ENCODE peak calls at places on chromosomes 7 and 10, in ten cellular contexts. One of them, this sample, is unnamed.

GRCh38 chr10:47253651-47254375 is 46.2 kb upstream of the GDF10 start:
- DNase-seq in G401: no peak
- DNase-seq in choroid plexus epithelial cell: peak
- DNase-seq in HCT116: no peak
- DNase-seq in activated naive CD4-positive, alpha-beta T cell treated with Interleukin-2 at 50 U/mL for 16 hours: no peak
- DNase-seq in mucosa of gallbladder: no peak
- DNase-seq in T-helper 9 cell: no peak
- DNase-seq in stimulated activated CD8-positive, alpha-beta memory T cell treated with anti-CD3 and anti-CD28 coated beads, Interleukin-2, amount 100 ng/mL, for 48 hours: no peak
- DNase-seq in OCI-LY7: no peak
- DNase-seq in MM.1S: no peak
- DNase-seq in this sample: no peak

GRCh38 chr10:61901829-61902447 is 439 bp downstream of the ARID5B start:
- DNase-seq in OCI-LY7: peak
- DNase-seq in stimulated activated CD8-positive, alpha-beta memory T cell treated with anti-CD3 and anti-CD28 coated beads, Interleukin-2, amount 100 ng/mL, for 48 hours: no peak
- DNase-seq in choroid plexus epithelial cell: peak
- DNase-seq in HCT116: no peak
- DNase-seq in mucosa of gallbladder: peak
- DNase-seq in MM.1S: peak
- DNase-seq in activated naive CD4-positive, alpha-beta T cell treated with Interleukin-2 at 50 U/mL for 16 hours: peak
- DNase-seq in G401: no peak
- DNase-seq in T-helper 9 cell: no peak
- DNase-seq in this sample: peak

GRCh38 chr7:57819491-57819981 is 369.6 kb downstream of the ZNF716 start:
- DNase-seq in G401: no peak
- DNase-seq in activated naive CD4-positive, alpha-beta T cell treated with Interleukin-2 at 50 U/mL for 16 hours: no peak
- DNase-seq in T-helper 9 cell: no peak
- DNase-seq in OCI-LY7: no peak
- DNase-seq in HCT116: no peak
- DNase-seq in choroid plexus epithelial cell: no peak
- DNase-seq in MM.1S: no peak
- DNase-seq in stimulated activated CD8-positive, alpha-beta memory T cell treated with anti-CD3 and anti-CD28 coated beads, Interleukin-2, amount 100 ng/mL, for 48 hours: no peak
- DNase-seq in mucosa of gallbladder: no peak
- DNase-seq in this sample: no peak

GRCh38 chr10:72353963-72354355 is 760 bp downstream of the DNAJB12 start:
- DNase-seq in stimulated activated CD8-positive, alpha-beta memory T cell treated with anti-CD3 and anti-CD28 coated beads, Interleukin-2, amount 100 ng/mL, for 48 hours: no peak
- DNase-seq in choroid plexus epithelial cell: peak
- DNase-seq in mucosa of gallbladder: peak
- DNase-seq in OCI-LY7: no peak
- DNase-seq in T-helper 9 cell: no peak
- DNase-seq in G401: peak
- DNase-seq in HCT116: no peak
- DNase-seq in activated naive CD4-positive, alpha-beta T cell treated with Interleukin-2 at 50 U/mL for 16 hours: no peak
- DNase-seq in MM.1S: no peak
- DNase-seq in this sample: peak

GRCh38 chr7:37961251-37961650 is 40.8 kb downstream of the EPDR1 start:
- DNase-seq in mucosa of gallbladder: no peak
- DNase-seq in G401: no peak
- DNase-seq in HCT116: no peak
- DNase-seq in activated naive CD4-positive, alpha-beta T cell treated with Interleukin-2 at 50 U/mL for 16 hours: no peak
- DNase-seq in OCI-LY7: no peak
- DNase-seq in choroid plexus epithelial cell: no peak
- DNase-seq in stimulated activated CD8-positive, alpha-beta memory T cell treated with anti-CD3 and anti-CD28 coated beads, Interleukin-2, amount 100 ng/mL, for 48 hours: no peak
- DNase-seq in MM.1S: no peak
- DNase-seq in T-helper 9 cell: no peak
- DNase-seq in this sample: no peak

GRCh38 chr10:121574519-121575170 is 23.6 kb downstream of the FGFR2 start:
- DNase-seq in OCI-LY7: no peak
- DNase-seq in stimulated activated CD8-positive, alpha-beta memory T cell treated with anti-CD3 and anti-CD28 coated beads, Interleukin-2, amount 100 ng/mL, for 48 hours: no peak
- DNase-seq in T-helper 9 cell: no peak
- DNase-seq in mucosa of gallbladder: no peak
- DNase-seq in activated naive CD4-positive, alpha-beta T cell treated with Interleukin-2 at 50 U/mL for 16 hours: no peak
- DNase-seq in HCT116: no peak
- DNase-seq in choroid plexus epithelial cell: no peak
- DNase-seq in G401: no peak
- DNase-seq in MM.1S: no peak
- DNase-seq in this sample: no peak

GRCh38 chr7:63105978-63106377 is 892.7 kb upstream of the ZNF722 start:
- DNase-seq in stimulated activated CD8-positive, alpha-beta memory T cell treated with anti-CD3 and anti-CD28 coated beads, Interleukin-2, amount 100 ng/mL, for 48 hours: no peak
- DNase-seq in mucosa of gallbladder: no peak
- DNase-seq in OCI-LY7: no peak
- DNase-seq in activated naive CD4-positive, alpha-beta T cell treated with Interleukin-2 at 50 U/mL for 16 hours: no peak
- DNase-seq in T-helper 9 cell: no peak
- DNase-seq in choroid plexus epithelial cell: no peak
- DNase-seq in G401: no peak
- DNase-seq in MM.1S: no peak
- DNase-seq in HCT116: no peak
- DNase-seq in this sample: no peak

GRCh38 chr7:69211739-69212138 is 386.5 kb upstream of the AUTS2 start:
- DNase-seq in choroid plexus epithelial cell: no peak
- DNase-seq in stimulated activated CD8-positive, alpha-beta memory T cell treated with anti-CD3 and anti-CD28 coated beads, Interleukin-2, amount 100 ng/mL, for 48 hours: no peak
- DNase-seq in mucosa of gallbladder: no peak
- DNase-seq in G401: peak
- DNase-seq in OCI-LY7: peak
- DNase-seq in MM.1S: no peak
- DNase-seq in activated naive CD4-positive, alpha-beta T cell treated with Interleukin-2 at 50 U/mL for 16 hours: no peak
- DNase-seq in HCT116: no peak
- DNase-seq in T-helper 9 cell: no peak
- DNase-seq in this sample: peak

GRCh38 chr7:86913709-86914108 is 145.7 kb downstream of the ELAPOR2 start:
- DNase-seq in choroid plexus epithelial cell: no peak
- DNase-seq in activated naive CD4-positive, alpha-beta T cell treated with Interleukin-2 at 50 U/mL for 16 hours: no peak
- DNase-seq in T-helper 9 cell: no peak
- DNase-seq in G401: no peak
- DNase-seq in HCT116: no peak
- DNase-seq in OCI-LY7: no peak
- DNase-seq in MM.1S: no peak
- DNase-seq in stimulated activated CD8-positive, alpha-beta memory T cell treated with anti-CD3 and anti-CD28 coated beads, Interleukin-2, amount 100 ng/mL, for 48 hours: no peak
- DNase-seq in mucosa of gallbladder: no peak
- DNase-seq in this sample: no peak

GRCh38 chr7:120733143-120733542 is 124.8 kb downstream of the TSPAN12 start:
- DNase-seq in mucosa of gallbladder: no peak
- DNase-seq in activated naive CD4-positive, alpha-beta T cell treated with Interleukin-2 at 50 U/mL for 16 hours: no peak
- DNase-seq in HCT116: peak
- DNase-seq in OCI-LY7: no peak
- DNase-seq in G401: no peak
- DNase-seq in T-helper 9 cell: no peak
- DNase-seq in MM.1S: no peak
- DNase-seq in choroid plexus epithelial cell: peak
- DNase-seq in stimulated activated CD8-positive, alpha-beta memory T cell treated with anti-CD3 and anti-CD28 coated beads, Interleukin-2, amount 100 ng/mL, for 48 hours: no peak
- DNase-seq in this sample: no peak

GRCh38 chr10:132574783-132575319 is 37.3 kb downstream of the INPP5A start:
- DNase-seq in G401: no peak
- DNase-seq in T-helper 9 cell: no peak
- DNase-seq in stimulated activated CD8-positive, alpha-beta memory T cell treated with anti-CD3 and anti-CD28 coated beads, Interleukin-2, amount 100 ng/mL, for 48 hours: no peak
- DNase-seq in OCI-LY7: no peak
- DNase-seq in HCT116: no peak
- DNase-seq in mucosa of gallbladder: no peak
- DNase-seq in activated naive CD4-positive, alpha-beta T cell treated with Interleukin-2 at 50 U/mL for 16 hours: no peak
- DNase-seq in MM.1S: no peak
- DNase-seq in choroid plexus epithelial cell: peak
- DNase-seq in this sample: no peak

GRCh38 chr10:43938810-43939209 is 290.1 kb upstream of the ZNF32 start:
- DNase-seq in mucosa of gallbladder: no peak
- DNase-seq in activated naive CD4-positive, alpha-beta T cell treated with Interleukin-2 at 50 U/mL for 16 hours: no peak
- DNase-seq in G401: no peak
- DNase-seq in OCI-LY7: no peak
- DNase-seq in choroid plexus epithelial cell: no peak
- DNase-seq in stimulated activated CD8-positive, alpha-beta memory T cell treated with anti-CD3 and anti-CD28 coated beads, Interleukin-2, amount 100 ng/mL, for 48 hours: no peak
- DNase-seq in T-helper 9 cell: no peak
- DNase-seq in HCT116: no peak
- DNase-seq in MM.1S: no peak
- DNase-seq in this sample: no peak

GRCh38 chr10:30098624-30099023 is 39.2 kb upstream of the JCAD start:
- DNase-seq in HCT116: no peak
- DNase-seq in mucosa of gallbladder: no peak
- DNase-seq in OCI-LY7: no peak
- DNase-seq in G401: no peak
- DNase-seq in T-helper 9 cell: no peak
- DNase-seq in activated naive CD4-positive, alpha-beta T cell treated with Interleukin-2 at 50 U/mL for 16 hours: no peak
- DNase-seq in choroid plexus epithelial cell: peak
- DNase-seq in MM.1S: no peak
- DNase-seq in stimulated activated CD8-positive, alpha-beta memory T cell treated with anti-CD3 and anti-CD28 coated beads, Interleukin-2, amount 100 ng/mL, for 48 hours: no peak
- DNase-seq in this sample: no peak

GRCh38 chr7:147859486-147859885 is 731.1 kb upstream of the C7orf33 start:
- DNase-seq in G401: no peak
- DNase-seq in mucosa of gallbladder: no peak
- DNase-seq in HCT116: no peak
- DNase-seq in stimulated activated CD8-positive, alpha-beta memory T cell treated with anti-CD3 and anti-CD28 coated beads, Interleukin-2, amount 100 ng/mL, for 48 hours: no peak
- DNase-seq in choroid plexus epithelial cell: no peak
- DNase-seq in activated naive CD4-positive, alpha-beta T cell treated with Interleukin-2 at 50 U/mL for 16 hours: no peak
- DNase-seq in MM.1S: no peak
- DNase-seq in T-helper 9 cell: no peak
- DNase-seq in OCI-LY7: no peak
- DNase-seq in this sample: no peak

GRCh38 chr7:133742709-133743538 is 384.2 kb upstream of the LRGUK start:
- DNase-seq in OCI-LY7: peak
- DNase-seq in activated naive CD4-positive, alpha-beta T cell treated with Interleukin-2 at 50 U/mL for 16 hours: no peak
- DNase-seq in G401: peak
- DNase-seq in choroid plexus epithelial cell: peak
- DNase-seq in stimulated activated CD8-positive, alpha-beta memory T cell treated with anti-CD3 and anti-CD28 coated beads, Interleukin-2, amount 100 ng/mL, for 48 hours: no peak
- DNase-seq in mucosa of gallbladder: no peak
- DNase-seq in T-helper 9 cell: no peak
- DNase-seq in MM.1S: no peak
- DNase-seq in HCT116: no peak
- DNase-seq in this sample: peak

GRCh38 chr7:78020131-78020873 is 221.7 kb downstream of the PHTF2 start:
- DNase-seq in stimulated activated CD8-positive, alpha-beta memory T cell treated with anti-CD3 and anti-CD28 coated beads, Interleukin-2, amount 100 ng/mL, for 48 hours: no peak
- DNase-seq in OCI-LY7: peak
- DNase-seq in mucosa of gallbladder: peak
- DNase-seq in HCT116: peak
- DNase-seq in activated naive CD4-positive, alpha-beta T cell treated with Interleukin-2 at 50 U/mL for 16 hours: peak
- DNase-seq in T-helper 9 cell: no peak
- DNase-seq in G401: peak
- DNase-seq in MM.1S: peak
- DNase-seq in choroid plexus epithelial cell: peak
- DNase-seq in this sample: peak

GRCh38 chr10:34094146-34094696 is 720.9 kb downstream of the PARD3 start:
- DNase-seq in HCT116: no peak
- DNase-seq in MM.1S: no peak
- DNase-seq in G401: no peak
- DNase-seq in T-helper 9 cell: no peak
- DNase-seq in choroid plexus epithelial cell: no peak
- DNase-seq in mucosa of gallbladder: no peak
- DNase-seq in activated naive CD4-positive, alpha-beta T cell treated with Interleukin-2 at 50 U/mL for 16 hours: no peak
- DNase-seq in OCI-LY7: no peak
- DNase-seq in stimulated activated CD8-positive, alpha-beta memory T cell treated with anti-CD3 and anti-CD28 coated beads, Interleukin-2, amount 100 ng/mL, for 48 hours: no peak
- DNase-seq in this sample: no peak

GRCh38 chr10:88555190-88555894 is 27.8 kb downstream of the RNLS start:
- DNase-seq in choroid plexus epithelial cell: no peak
- DNase-seq in stimulated activated CD8-positive, alpha-beta memory T cell treated with anti-CD3 and anti-CD28 coated beads, Interleukin-2, amount 100 ng/mL, for 48 hours: no peak
- DNase-seq in HCT116: no peak
- DNase-seq in OCI-LY7: no peak
- DNase-seq in MM.1S: no peak
- DNase-seq in T-helper 9 cell: no peak
- DNase-seq in mucosa of gallbladder: no peak
- DNase-seq in G401: no peak
- DNase-seq in activated naive CD4-positive, alpha-beta T cell treated with Interleukin-2 at 50 U/mL for 16 hours: no peak
- DNase-seq in this sample: no peak

GRCh38 chr10:71255817-71256660 is 43.7 kb downstream of the UNC5B start:
- DNase-seq in mucosa of gallbladder: peak
- DNase-seq in T-helper 9 cell: no peak
- DNase-seq in MM.1S: no peak
- DNase-seq in G401: peak
- DNase-seq in choroid plexus epithelial cell: peak
- DNase-seq in OCI-LY7: no peak
- DNase-seq in activated naive CD4-positive, alpha-beta T cell treated with Interleukin-2 at 50 U/mL for 16 hours: no peak
- DNase-seq in stimulated activated CD8-positive, alpha-beta memory T cell treated with anti-CD3 and anti-CD28 coated beads, Interleukin-2, amount 100 ng/mL, for 48 hours: no peak
- DNase-seq in HCT116: peak
- DNase-seq in this sample: peak

GRCh38 chr10:78955206-78955605 is 113.6 kb upstream of the ZMIZ1 start:
- DNase-seq in MM.1S: no peak
- DNase-seq in choroid plexus epithelial cell: no peak
- DNase-seq in activated naive CD4-positive, alpha-beta T cell treated with Interleukin-2 at 50 U/mL for 16 hours: no peak
- DNase-seq in T-helper 9 cell: no peak
- DNase-seq in HCT116: no peak
- DNase-seq in mucosa of gallbladder: no peak
- DNase-seq in stimulated activated CD8-positive, alpha-beta memory T cell treated with anti-CD3 and anti-CD28 coated beads, Interleukin-2, amount 100 ng/mL, for 48 hours: no peak
- DNase-seq in G401: no peak
- DNase-seq in OCI-LY7: no peak
- DNase-seq in this sample: no peak

GRCh38 chr7:99267530-99268360 is 4.9 kb upstream of the MYH16 start:
- DNase-seq in choroid plexus epithelial cell: peak
- DNase-seq in stimulated activated CD8-positive, alpha-beta memory T cell treated with anti-CD3 and anti-CD28 coated beads, Interleukin-2, amount 100 ng/mL, for 48 hours: no peak
- DNase-seq in activated naive CD4-positive, alpha-beta T cell treated with Interleukin-2 at 50 U/mL for 16 hours: no peak
- DNase-seq in MM.1S: no peak
- DNase-seq in G401: peak
- DNase-seq in OCI-LY7: no peak
- DNase-seq in HCT116: peak
- DNase-seq in mucosa of gallbladder: peak
- DNase-seq in T-helper 9 cell: no peak
- DNase-seq in this sample: no peak

GRCh38 chr10:114401195-114401741 is 3.0 kb downstream of the AFAP1L2 start:
- DNase-seq in choroid plexus epithelial cell: peak
- DNase-seq in T-helper 9 cell: no peak
- DNase-seq in mucosa of gallbladder: peak
- DNase-seq in activated naive CD4-positive, alpha-beta T cell treated with Interleukin-2 at 50 U/mL for 16 hours: no peak
- DNase-seq in HCT116: no peak
- DNase-seq in OCI-LY7: no peak
- DNase-seq in G401: peak
- DNase-seq in MM.1S: no peak
- DNase-seq in stimulated activated CD8-positive, alpha-beta memory T cell treated with anti-CD3 and anti-CD28 coated beads, Interleukin-2, amount 100 ng/mL, for 48 hours: no peak
- DNase-seq in this sample: no peak

GRCh38 chr7:41732279-41733062 is 29.6 kb upstream of the INHBA start:
- DNase-seq in activated naive CD4-positive, alpha-beta T cell treated with Interleukin-2 at 50 U/mL for 16 hours: no peak
- DNase-seq in MM.1S: no peak
- DNase-seq in stimulated activated CD8-positive, alpha-beta memory T cell treated with anti-CD3 and anti-CD28 coated beads, Interleukin-2, amount 100 ng/mL, for 48 hours: no peak
- DNase-seq in G401: no peak
- DNase-seq in choroid plexus epithelial cell: peak
- DNase-seq in OCI-LY7: peak
- DNase-seq in T-helper 9 cell: no peak
- DNase-seq in mucosa of gallbladder: no peak
- DNase-seq in HCT116: peak
- DNase-seq in this sample: no peak

GRCh38 chr7:2657920-2658671 is 26.3 kb downstream of the TTYH3 start:
- DNase-seq in HCT116: no peak
- DNase-seq in stimulated activated CD8-positive, alpha-beta memory T cell treated with anti-CD3 and anti-CD28 coated beads, Interleukin-2, amount 100 ng/mL, for 48 hours: no peak
- DNase-seq in OCI-LY7: no peak
- DNase-seq in T-helper 9 cell: no peak
- DNase-seq in mucosa of gallbladder: no peak
- DNase-seq in MM.1S: no peak
- DNase-seq in activated naive CD4-positive, alpha-beta T cell treated with Interleukin-2 at 50 U/mL for 16 hours: no peak
- DNase-seq in choroid plexus epithelial cell: no peak
- DNase-seq in G401: no peak
- DNase-seq in this sample: no peak

GRCh38 chr7:73971701-73972341 is 56.2 kb upstream of the ELN start:
- DNase-seq in OCI-LY7: no peak
- DNase-seq in activated naive CD4-positive, alpha-beta T cell treated with Interleukin-2 at 50 U/mL for 16 hours: no peak
- DNase-seq in G401: no peak
- DNase-seq in mucosa of gallbladder: no peak
- DNase-seq in HCT116: peak
- DNase-seq in MM.1S: no peak
- DNase-seq in T-helper 9 cell: no peak
- DNase-seq in stimulated activated CD8-positive, alpha-beta memory T cell treated with anti-CD3 and anti-CD28 coated beads, Interleukin-2, amount 100 ng/mL, for 48 hours: no peak
- DNase-seq in choroid plexus epithelial cell: no peak
- DNase-seq in this sample: no peak

GRCh38 chr10:34996843-34997242 is 93.3 kb downstream of the CUL2 start:
- DNase-seq in MM.1S: no peak
- DNase-seq in activated naive CD4-positive, alpha-beta T cell treated with Interleukin-2 at 50 U/mL for 16 hours: no peak
- DNase-seq in T-helper 9 cell: no peak
- DNase-seq in choroid plexus epithelial cell: peak
- DNase-seq in OCI-LY7: no peak
- DNase-seq in mucosa of gallbladder: peak
- DNase-seq in HCT116: no peak
- DNase-seq in G401: no peak
- DNase-seq in stimulated activated CD8-positive, alpha-beta memory T cell treated with anti-CD3 and anti-CD28 coated beads, Interleukin-2, amount 100 ng/mL, for 48 hours: no peak
- DNase-seq in this sample: no peak

GRCh38 chr7:108109216-108109908 is 20.8 kb downstream of the LAMB4 start:
- DNase-seq in mucosa of gallbladder: no peak
- DNase-seq in activated naive CD4-positive, alpha-beta T cell treated with Interleukin-2 at 50 U/mL for 16 hours: no peak
- DNase-seq in T-helper 9 cell: no peak
- DNase-seq in stimulated activated CD8-positive, alpha-beta memory T cell treated with anti-CD3 and anti-CD28 coated beads, Interleukin-2, amount 100 ng/mL, for 48 hours: no peak
- DNase-seq in OCI-LY7: peak
- DNase-seq in MM.1S: peak
- DNase-seq in HCT116: peak
- DNase-seq in choroid plexus epithelial cell: peak
- DNase-seq in G401: peak
- DNase-seq in this sample: peak